ENCODE peak calls at places on chromosomes 5 and 9, in four cellular contexts. L is mammary epithelial cell, H is astrocyte, T is hepatocyte. O is an unnamed sample.

GRCh38 chr9:89463986-89464901 is 33.7 kb downstream of the SEMA4D start:
- DNase-seq in T (no peak), L (no peak), H (no peak), O (peak; percentile 32)

GRCh38 chr9:4389755-4390154 is 89.9 kb upstream of the GLIS3 start:
- DNase-seq in T (no peak), L (no peak), H (no peak), O (no peak)

GRCh38 chr5:52894451-52894850 is 94.7 kb upstream of the ITGA2 start:
- DNase-seq in T (no peak), L (no peak), H (no peak), O (no peak)

GRCh38 chr9:135077497-135078200 is 9.8 kb upstream of the OLFM1 start:
- DNase-seq in L (no peak), H (no peak), T (peak; percentile 68), O (peak; percentile 95)

GRCh38 chr5:32512916-32513315 is 68.4 kb upstream of the ZFR start:
- DNase-seq in L (no peak), H (peak; percentile 61), T (no peak), O (peak; percentile 30)

GRCh38 chr5:77952811-77953210 is 176.7 kb upstream of the TBCA start:
- DNase-seq in T (no peak), H (peak; percentile 37), L (peak; percentile 32), O (peak; percentile 67)

GRCh38 chr5:108193021-108193795 is 188.7 kb downstream of the FBXL17 start:
- DNase-seq in H (peak; percentile 84), L (peak; percentile 15), T (no peak), O (peak; percentile 79)

GRCh38 chr5:139884734-139885133 is 89.1 kb downstream of the PSD2 start:
- DNase-seq in T (no peak), H (no peak), L (no peak), O (no peak)

GRCh38 chr9:137241490-137242328 is 622 bp downstream of the TUBB4B start:
- DNase-seq in L (peak; percentile 69), H (no peak), T (peak; percentile 79), O (peak; percentile 99)

GRCh38 chr9:125472926-125473701 is 211.5 kb downstream of the GAPVD1 start:
- DNase-seq in T (peak; percentile 66), L (no peak), H (peak; percentile 88), O (no peak)

GRCh38 chr9:136327313-136327971 is at the start of gene GPSM1:
- DNase-seq in T (peak; percentile 80), L (no peak), H (no peak), O (peak; percentile 99)

GRCh38 chr9:129287595-129288305 is 109.7 kb upstream of the IER5L start:
- DNase-seq in H (no peak), L (no peak), T (no peak), O (peak; percentile 52)

GRCh38 chr9:14031015-14031414 is 282.9 kb downstream of the NFIB start:
- DNase-seq in L (no peak), T (peak; percentile 72), H (peak; percentile 56), O (no peak)

GRCh38 chr5:167355370-167355769 is 936.1 kb upstream of the WWC1 start:
- DNase-seq in H (no peak), T (no peak), L (no peak), O (peak; percentile 8)

GRCh38 chr5:136066705-136067271 is 38.0 kb downstream of the TGFBI start:
- DNase-seq in L (peak; percentile 66), T (no peak), H (peak; percentile 71), O (peak; percentile 58)

GRCh38 chr5:139678751-139679750 is 30.9 kb downstream of the CXXC5 start:
- DNase-seq in H (peak; percentile 67), L (no peak), T (no peak), O (peak; percentile 99)

GRCh38 chr9:97766092-97766491 is 69.0 kb upstream of the XPA start:
- DNase-seq in H (peak; percentile 24), T (no peak), L (peak; percentile 80), O (peak; percentile 83)

GRCh38 chr5:141649056-141649688 is 2.0 kb downstream of the FCHSD1 start:
- DNase-seq in H (no peak), L (no peak), T (no peak), O (no peak)

GRCh38 chr9:35515766-35516165 is 25.9 kb downstream of the RUSC2 start:
- DNase-seq in H (no peak), L (no peak), T (no peak), O (no peak)

GRCh38 chr9:92734931-92735906 is 29.4 kb downstream of the BICD2 start:
- DNase-seq in L (no peak), T (no peak), H (no peak), O (peak; percentile 47)

GRCh38 chr5:88824892-88825781 is 57.8 kb downstream of the MEF2C start:
- DNase-seq in L (no peak), H (peak; percentile 87), T (peak; percentile 16), O (no peak)

GRCh38 chr5:159917919-159918487 is 1.7 kb downstream of the ADRA1B start:
- DNase-seq in L (no peak), T (no peak), H (no peak), O (no peak)

GRCh38 chr5:145568581-145568980 is 266.6 kb downstream of the PRELID2 start:
- DNase-seq in T (no peak), L (peak; percentile 46), H (no peak), O (no peak)
- TF ChIP-seq CTCF in T (no peak), L (no peak), H (no peak), O (no peak)

DNA sequence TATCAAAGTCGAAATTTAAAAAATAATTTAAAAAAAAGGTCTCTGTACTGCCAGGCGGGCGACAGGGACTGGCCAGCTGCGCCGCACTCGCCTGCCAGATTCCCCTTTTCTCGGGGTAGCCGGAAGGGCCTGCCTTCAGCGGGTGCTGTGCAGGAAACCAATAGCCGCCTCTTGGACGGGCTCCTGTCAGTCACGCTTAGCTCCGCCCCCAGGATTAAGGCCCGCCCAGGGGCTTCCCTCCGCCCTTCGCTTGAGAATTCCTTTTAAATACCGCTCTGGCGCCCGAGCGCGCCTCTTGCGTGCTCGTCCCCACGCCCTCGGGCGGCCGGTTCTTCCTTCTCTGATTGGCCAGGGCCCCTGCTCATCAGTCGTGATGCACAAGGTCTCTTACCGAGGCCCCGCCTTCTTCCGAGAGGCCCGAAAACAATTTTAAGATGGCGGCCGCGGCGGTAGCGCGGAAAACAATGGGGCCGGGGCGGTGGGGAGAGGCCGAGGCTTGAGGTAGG is at the start of gene MAML1:
- DNase-seq in L (peak; percentile 100), T (peak; percentile 100), H (peak; percentile 99), O (peak; percentile 99)
- H3K79me2 ChIP-seq in L (peaks cover 53% of the 10 kb centered on the region), T (peaks cover 42% of the 10 kb centered on the region), H (peaks cover 48% of the 10 kb centered on the region), O (peaks cover 42% of the 10 kb centered on the region)

GRCh38 chr9:214488-215448 is at the start of gene DOCK8:
- DNase-seq in L (peak; percentile 77), H (peak; percentile 8), T (peak; percentile 84), O (peak; percentile 61)
- TF ChIP-seq CTCF in L (peak; percentile 26), H (no peak), T (peak; percentile 42), O (no peak)

GRCh38 chr5:112737088-112737471 is 605 bp upstream of the APC start:
- DNase-seq in L (no peak), H (no peak), T (no peak), O (no peak)
- H3K79me2 ChIP-seq in L (peaks cover 49% of the 10 kb centered on the region), H (peaks cover 66% of the 10 kb centered on the region), T (peaks cover 89% of the 10 kb centered on the region), O (peaks cover 57% of the 10 kb centered on the region)

GRCh38 chr5:133341915-133342710 is 270.2 kb downstream of the FSTL4 start:
- DNase-seq in L (no peak), H (no peak), T (no peak), O (no peak)

GRCh38 chr5:133348406-133348805 is 263.9 kb downstream of the FSTL4 start:
- DNase-seq in H (no peak), L (no peak), T (no peak), O (no peak)

GRCh38 chr5:133343196-133343595 is 269.1 kb downstream of the FSTL4 start:
- DNase-seq in T (no peak), H (no peak), L (no peak), O (no peak)

GRCh38 chr5:133344266-133344665 is 268.1 kb downstream of the FSTL4 start:
- DNase-seq in T (no peak), H (no peak), L (peak; percentile 13), O (no peak)

GRCh38 chr5:133347039-133347438 is 265.3 kb downstream of the FSTL4 start:
- DNase-seq in L (no peak), T (no peak), H (no peak), O (no peak)
- TF ChIP-seq CTCF in L (no peak), T (peak; percentile 15), H (no peak), O (no peak)

GRCh38 chr5:175131432-175131831 is 312.6 kb downstream of the DRD1 start:
- DNase-seq in L (no peak), T (no peak), H (no peak), O (no peak)

GRCh38 chr5:175129619-175130018 is 314.4 kb downstream of the DRD1 start:
- DNase-seq in T (no peak), L (no peak), H (no peak), O (no peak)

GRCh38 chr5:175129121-175129520 is 314.9 kb downstream of the DRD1 start:
- DNase-seq in L (no peak), H (no peak), T (no peak), O (no peak)

GRCh38 chr5:175133185-175133584 is 310.8 kb downstream of the DRD1 start:
- DNase-seq in T (peak; percentile 12), L (no peak), H (no peak), O (no peak)
- H3K79me2 ChIP-seq in T (no peaks in the 10 kb centered on the region), L (no peaks in the 10 kb centered on the region), H (no peaks in the 10 kb centered on the region), O (no peaks in the 10 kb centered on the region)